ENCODE peak calls at places on chromosomes 1 and 21, in six cellular contexts. J is pancreas, P is neural progenitor cell, M is GM06990, A is PC-9, O is sigmoid colon. G is an unnamed sample.

GRCh38 chr21:42411197-42411869 is 7.6 kb downstream of the UBASH3A start:
- DNase-seq in P (peak; percentile 47), O (no peak), A (no peak), M (no peak), J (no peak), G (no peak)

GRCh38 chr1:145782166-145783099 is 41.5 kb downstream of the RNF115 start:
- DNase-seq in P (no peak), M (no peak), A (peak; percentile 95), O (no peak), J (peak; percentile 22), G (peak; percentile 81)

GRCh38 chr1:53410100-53410541 is 49.1 kb upstream of the DMRTB1 start:
- DNase-seq in P (no peak), J (no peak), A (peak; percentile 8), M (peak; percentile 61), O (peak; percentile 39), G (no peak)

GRCh38 chr1:59116920-59117542 is 179.9 kb upstream of the FGGY start:
- DNase-seq in P (peak; percentile 66), J (no peak), M (no peak), O (no peak), A (no peak), G (peak; percentile 26)

GRCh38 chr1:220182081-220182480 is 88.1 kb downstream of the IARS2 start:
- DNase-seq in M (no peak), P (no peak), A (no peak), J (no peak), O (no peak), G (no peak)

GRCh38 chr1:53335661-53336060 is 7.8 kb upstream of the LRP8 start:
- DNase-seq in P (no peak), M (no peak), A (no peak), O (no peak), J (no peak), G (no peak)

GRCh38 chr1:156111355-156111962 is 3.1 kb upstream of the LMNA start:
- DNase-seq in J (no peak), P (no peak), M (no peak), A (no peak), O (no peak), G (no peak)

GRCh38 chr1:217721692-217722091 is 90.5 kb downstream of the SPATA17 start:
- DNase-seq in A (peak; percentile 54), P (no peak), M (no peak), O (no peak), J (no peak), G (no peak)

GRCh38 chr1:38929476-38929875 is 12.2 kb downstream of the RHBDL2 start:
- DNase-seq in M (no peak), J (no peak), P (peak; percentile 63), O (no peak), A (no peak), G (no peak)

GRCh38 chr1:37498872-37499617 is 15.5 kb downstream of the MEAF6 start:
- DNase-seq in O (no peak), J (peak; percentile 40), M (no peak), A (peak; percentile 78), P (no peak), G (no peak)

GRCh38 chr1:183604048-183604808 is 14.0 kb upstream of the NCF2 start:
- DNase-seq in P (no peak), O (no peak), J (no peak), A (peak; percentile 21), M (peak; percentile 82), G (peak; percentile 81)

GRCh38 chr1:16078925-16079656 is 5.6 kb upstream of the FAM131C start:
- DNase-seq in J (peak; percentile 84), P (peak; percentile 85), O (peak; percentile 89), M (peak; percentile 65), A (peak; percentile 67), G (no peak)

GRCh38 chr1:155175927-155176371 is 2.3 kb downstream of the TRIM46 start:
- DNase-seq in M (no peak), J (no peak), A (no peak), P (no peak), O (peak; percentile 60), G (no peak)

GRCh38 chr1:52325782-52326181 is 40.2 kb downstream of the CC2D1B start:
- DNase-seq in P (no peak), J (no peak), O (no peak), A (no peak), M (no peak), G (no peak)

GRCh38 chr1:44361478-44361877 is 6.4 kb upstream of the ERI3 start:
- DNase-seq in O (no peak), P (no peak), A (no peak), M (no peak), J (no peak), G (no peak)

GRCh38 chr1:247942624-247943023 is 6.0 kb upstream of the OR2L8 start:
- DNase-seq in J (no peak), A (no peak), O (no peak), M (no peak), P (no peak), G (no peak)
- H3K36me3 ChIP-seq in J (no peaks in the 10 kb centered on the region), A (no peaks in the 10 kb centered on the region), O (no peaks in the 10 kb centered on the region), M (no peaks in the 10 kb centered on the region), P (no peaks in the 10 kb centered on the region), G (no peaks in the 10 kb centered on the region)

GRCh38 chr1:199675937-199676336 is 351.6 kb upstream of the NR5A2 start:
- DNase-seq in M (no peak), A (no peak), P (no peak), O (no peak), J (no peak), G (no peak)
- TF ChIP-seq CTCF in M (no peak), A (no peak), P (peak; percentile 17), O (no peak), J (no peak), G (no peak)

GRCh38 chr1:245156736-245157505 is 2.1 kb downstream of the KIF26B start:
- DNase-seq in A (no peak), M (no peak), P (peak; percentile 54), O (no peak), J (peak; percentile 19), G (no peak)
- H3K4me3 ChIP-seq in A (peak overlapping the region; percentile 47), M (peak overlapping the region; percentile 56), P (peak overlapping the region; percentile 74), O (peak overlapping the region; percentile 48), J (peak overlapping the region; percentile 55), G (peak overlapping the region; percentile 82)

GRCh38 chr1:224387943-224388342 is 31.3 kb downstream of the CNIH4 start:
- DNase-seq in M (no peak), J (no peak), P (no peak), O (no peak), A (no peak), G (no peak)
- H3K36me3 ChIP-seq in M (peaks cover 2% of the 10 kb centered on the region), J (no peaks in the 10 kb centered on the region), P (peaks cover 8% of the 10 kb centered on the region), O (peaks cover 20% of the 10 kb centered on the region), A (peaks cover 52% of the 10 kb centered on the region), G (peaks cover 5% of the 10 kb centered on the region)

GRCh38 chr1:150212070-150212469 is 23.8 kb downstream of the ANP32E start:
- DNase-seq in P (no peak), A (no peak), J (no peak), O (no peak), M (no peak), G (no peak)

GRCh38 chr1:150210741-150211140 is 25.2 kb downstream of the ANP32E start:
- DNase-seq in P (no peak), O (no peak), M (no peak), A (no peak), J (no peak), G (no peak)

GRCh38 chr1:150210086-150210485 is 25.8 kb downstream of the ANP32E start:
- DNase-seq in P (no peak), M (no peak), J (no peak), A (no peak), O (no peak), G (no peak)

DNA sequence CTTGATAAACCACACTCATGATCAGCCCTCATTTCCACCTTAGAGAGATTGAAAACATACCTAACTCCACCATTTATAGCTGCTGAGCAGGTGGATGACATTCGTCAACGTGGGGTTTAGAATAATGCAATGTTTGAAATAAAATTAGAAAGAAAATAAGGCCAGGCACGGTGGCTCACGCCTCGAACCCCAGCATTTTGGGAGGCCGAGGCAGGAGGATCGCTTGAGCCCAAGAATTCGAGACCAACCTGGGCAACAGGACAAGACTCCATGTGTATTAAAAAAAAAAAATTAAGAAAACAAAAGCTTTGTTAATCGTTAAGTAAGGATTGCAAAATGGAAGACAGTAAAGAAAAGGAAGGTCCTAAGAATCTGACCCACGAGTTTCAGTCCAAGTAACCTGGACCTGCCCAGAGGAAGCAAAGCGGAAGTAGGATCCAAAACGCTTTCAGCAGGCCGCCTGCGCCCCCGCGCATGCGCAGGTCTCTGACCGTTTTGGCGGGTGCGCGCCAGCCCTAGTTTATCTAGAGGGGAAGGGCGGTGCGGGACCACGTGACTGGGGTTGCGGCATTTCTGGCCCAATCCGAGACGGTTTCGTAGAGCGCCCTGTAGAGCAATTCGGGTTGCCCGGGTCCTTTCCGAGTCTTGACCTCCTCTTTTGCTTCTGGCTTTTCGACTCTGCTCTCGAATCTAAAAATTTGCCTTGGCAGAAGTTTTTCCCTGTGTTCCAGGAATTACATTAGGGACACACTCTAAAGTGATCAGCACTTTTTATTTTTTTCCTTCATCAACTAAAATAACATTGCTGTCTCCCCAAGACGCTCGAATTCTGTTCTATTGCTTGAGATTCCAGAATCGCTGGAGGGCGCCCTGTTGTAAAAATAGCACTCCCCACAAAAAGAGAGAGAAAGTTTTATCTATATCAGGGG is 22.5 kb downstream of the ANP32E start:
- DNase-seq in O (peak; percentile 99), J (peak; percentile 96), A (peak; percentile 84), P (peak; percentile 95), M (peak; percentile 95), G (peak; percentile 58)
- TF ChIP-seq CTCF in O (no peak), J (no peak), A (peak; percentile 60), P (peak; percentile 61), M (peak; percentile 30), G (peak; percentile 50)

GRCh38 chr1:61184714-61185106 is 102.3 kb downstream of the NFIA start:
- DNase-seq in J (no peak), O (no peak), A (no peak), P (no peak), M (no peak), G (no peak)
- H3K4me3 ChIP-seq in J (peak overlapping the region; percentile 46), O (peak overlapping the region; percentile 35), A (no peak overlapping the region), P (no peak overlapping the region), M (no peak overlapping the region), G (no peak overlapping the region)

DNA sequence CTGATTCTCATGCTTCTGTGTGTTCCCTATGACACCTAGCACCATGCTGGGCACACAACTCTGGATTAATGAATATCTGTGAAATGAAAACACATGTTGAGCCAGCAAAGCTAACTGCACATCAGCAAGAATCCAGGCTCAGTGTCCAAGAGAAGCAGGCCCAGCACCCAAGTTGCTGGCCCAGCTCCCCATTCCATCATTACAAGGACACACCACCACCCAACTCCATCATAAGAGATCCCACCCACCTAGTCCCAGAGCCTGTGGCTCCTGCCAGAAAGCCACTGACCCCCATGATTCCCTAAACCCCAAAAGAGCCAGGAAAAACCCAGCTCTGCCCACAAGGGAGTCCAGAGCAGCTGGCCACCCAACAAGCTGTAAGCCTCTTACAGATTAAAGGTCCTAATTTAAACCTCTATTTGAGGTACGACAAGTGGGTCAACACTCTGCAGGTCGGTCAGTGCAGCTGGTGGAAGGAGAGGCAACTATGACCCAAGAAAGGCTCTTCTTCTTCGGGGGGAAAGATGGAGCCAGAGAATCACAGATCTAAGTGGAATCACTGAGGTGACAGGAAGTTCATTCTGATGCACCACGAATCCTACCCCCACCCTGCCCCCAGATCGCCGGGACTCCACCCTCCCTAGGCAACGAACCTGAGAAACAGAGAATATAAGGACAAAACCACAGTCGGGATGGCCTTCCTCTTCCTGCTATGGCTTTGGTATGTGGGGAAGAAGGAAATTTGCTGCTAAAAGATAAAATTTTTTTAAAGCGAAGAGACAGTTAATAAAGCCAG is 58.2 kb downstream of the CD34 start:
- DNase-seq in M (no peak), A (no peak), J (no peak), P (no peak), O (no peak), G (no peak)
- H3K36me3 ChIP-seq in M (peaks cover 2% of the 10 kb centered on the region), A (no peaks in the 10 kb centered on the region), J (no peaks in the 10 kb centered on the region), P (no peaks in the 10 kb centered on the region), O (no peaks in the 10 kb centered on the region), G (no peaks in the 10 kb centered on the region)

G was measured in BJ.